ENCODE peak calls at places on chromosomes 1 and 21, in nine cellular contexts. One of them, this sample, is unnamed.
A peak's percentile ranks its signal among the peaks of the same experiment; 100 is the strongest.

GRCh38 chr1:205183676-205184335 is 27.7 kb downstream of the DSTYK start:
- DNase-seq in globus pallidus: peak; percentile 31
- DNase-seq in activated T-cell treated with anti-CD3 and anti-CD28 coated beads for 4 hours: no peak
- DNase-seq in GM13977: no peak
- DNase-seq in midbrain: no peak
- DNase-seq in NCI-H2081: no peak
- DNase-seq in pons: peak; percentile 56
- DNase-seq in hepatocyte: no peak
- DNase-seq in GM13976: no peak
- DNase-seq in this sample: peak; percentile 32

GRCh38 chr1:21893046-21893805 is 43.9 kb downstream of the HSPG2 start:
- DNase-seq in globus pallidus: no peak
- DNase-seq in activated T-cell treated with anti-CD3 and anti-CD28 coated beads for 4 hours: no peak
- DNase-seq in GM13977: no peak
- DNase-seq in midbrain: no peak
- DNase-seq in NCI-H2081: no peak
- DNase-seq in pons: no peak
- DNase-seq in hepatocyte: no peak
- DNase-seq in GM13976: no peak
- DNase-seq in this sample: no peak

GRCh38 chr1:37605806-37606474 is 10.2 kb upstream of the GNL2 start:
- DNase-seq in globus pallidus: no peak
- DNase-seq in activated T-cell treated with anti-CD3 and anti-CD28 coated beads for 4 hours: no peak
- DNase-seq in GM13977: no peak
- DNase-seq in midbrain: no peak
- DNase-seq in NCI-H2081: no peak
- DNase-seq in pons: no peak
- DNase-seq in hepatocyte: no peak
- DNase-seq in GM13976: no peak
- DNase-seq in this sample: no peak

GRCh38 chr1:153526132-153526543 is 9.7 kb downstream of the S100A6 start:
- DNase-seq in globus pallidus: no peak
- DNase-seq in activated T-cell treated with anti-CD3 and anti-CD28 coated beads for 4 hours: no peak
- DNase-seq in GM13977: no peak
- DNase-seq in midbrain: no peak
- DNase-seq in NCI-H2081: no peak
- DNase-seq in pons: no peak
- DNase-seq in hepatocyte: no peak
- DNase-seq in GM13976: no peak
- DNase-seq in this sample: no peak

GRCh38 chr21:29697555-29698193 is 242.1 kb downstream of the GRIK1 start:
- DNase-seq in globus pallidus: no peak
- DNase-seq in activated T-cell treated with anti-CD3 and anti-CD28 coated beads for 4 hours: no peak
- DNase-seq in GM13977: peak; percentile 24
- DNase-seq in midbrain: no peak
- DNase-seq in NCI-H2081: no peak
- DNase-seq in pons: no peak
- DNase-seq in hepatocyte: no peak
- DNase-seq in GM13976: peak; percentile 49
- DNase-seq in this sample: no peak

GRCh38 chr1:225813250-225813964 is 3.5 kb downstream of the EPHX1 start:
- DNase-seq in globus pallidus: no peak
- DNase-seq in activated T-cell treated with anti-CD3 and anti-CD28 coated beads for 4 hours: no peak
- DNase-seq in GM13977: no peak
- DNase-seq in midbrain: no peak
- DNase-seq in NCI-H2081: peak; percentile 47
- DNase-seq in pons: peak; percentile 52
- DNase-seq in hepatocyte: peak; percentile 75
- DNase-seq in GM13976: no peak
- DNase-seq in this sample: no peak

GRCh38 chr1:151196292-151196800 is 2.0 kb upstream of the PIP5K1A start:
- DNase-seq in globus pallidus: peak; percentile 78
- DNase-seq in activated T-cell treated with anti-CD3 and anti-CD28 coated beads for 4 hours: peak; percentile 38
- DNase-seq in GM13977: peak; percentile 50
- DNase-seq in midbrain: peak; percentile 82
- DNase-seq in NCI-H2081: peak; percentile 88
- DNase-seq in pons: peak; percentile 93
- DNase-seq in hepatocyte: peak; percentile 86
- DNase-seq in GM13976: peak; percentile 66
- DNase-seq in this sample: peak; percentile 90

GRCh38 chr1:161799792-161800191 is 33.7 kb downstream of the ATF6 start:
- DNase-seq in globus pallidus: no peak
- DNase-seq in activated T-cell treated with anti-CD3 and anti-CD28 coated beads for 4 hours: no peak
- DNase-seq in GM13977: no peak
- DNase-seq in midbrain: no peak
- DNase-seq in NCI-H2081: no peak
- DNase-seq in pons: no peak
- DNase-seq in hepatocyte: no peak
- DNase-seq in GM13976: no peak
- DNase-seq in this sample: no peak

GRCh38 chr1:46401964-46402626 is 8.0 kb downstream of the FAAH start:
- DNase-seq in globus pallidus: peak; percentile 96
- DNase-seq in activated T-cell treated with anti-CD3 and anti-CD28 coated beads for 4 hours: no peak
- DNase-seq in GM13977: no peak
- DNase-seq in midbrain: peak; percentile 88
- DNase-seq in NCI-H2081: peak; percentile 69
- DNase-seq in pons: peak; percentile 99
- DNase-seq in hepatocyte: peak; percentile 89
- DNase-seq in GM13976: no peak
- DNase-seq in this sample: peak; percentile 65

GRCh38 chr1:231554969-231555368 is 26.5 kb downstream of the TSNAX start:
- DNase-seq in globus pallidus: no peak
- DNase-seq in activated T-cell treated with anti-CD3 and anti-CD28 coated beads for 4 hours: no peak
- DNase-seq in GM13977: no peak
- DNase-seq in midbrain: no peak
- DNase-seq in NCI-H2081: no peak
- DNase-seq in pons: no peak
- DNase-seq in hepatocyte: no peak
- DNase-seq in GM13976: no peak
- DNase-seq in this sample: no peak

GRCh38 chr1:27612718-27613117 is 8.8 kb upstream of the AHDC1 start:
- DNase-seq in globus pallidus: no peak
- DNase-seq in activated T-cell treated with anti-CD3 and anti-CD28 coated beads for 4 hours: no peak
- DNase-seq in GM13977: no peak
- DNase-seq in midbrain: no peak
- DNase-seq in NCI-H2081: no peak
- DNase-seq in pons: no peak
- DNase-seq in hepatocyte: no peak
- DNase-seq in GM13976: no peak
- DNase-seq in this sample: no peak

GRCh38 chr1:178151831-178152230 is 57.9 kb downstream of the RASAL2 start:
- DNase-seq in globus pallidus: no peak
- DNase-seq in activated T-cell treated with anti-CD3 and anti-CD28 coated beads for 4 hours: no peak
- DNase-seq in GM13977: no peak
- DNase-seq in midbrain: no peak
- DNase-seq in NCI-H2081: no peak
- DNase-seq in pons: no peak
- DNase-seq in hepatocyte: no peak
- DNase-seq in GM13976: no peak
- DNase-seq in this sample: peak; percentile 38

GRCh38 chr1:30777906-30778155 is 20.3 kb upstream of the LAPTM5 start:
- DNase-seq in globus pallidus: no peak
- DNase-seq in activated T-cell treated with anti-CD3 and anti-CD28 coated beads for 4 hours: no peak
- DNase-seq in GM13977: no peak
- DNase-seq in midbrain: no peak
- DNase-seq in NCI-H2081: no peak
- DNase-seq in pons: no peak
- DNase-seq in hepatocyte: no peak
- DNase-seq in GM13976: no peak
- DNase-seq in this sample: no peak

GRCh38 chr1:221663321-221663720 is 78.6 kb downstream of the DUSP10 start:
- DNase-seq in globus pallidus: peak; percentile 7
- DNase-seq in activated T-cell treated with anti-CD3 and anti-CD28 coated beads for 4 hours: no peak
- DNase-seq in GM13977: no peak
- DNase-seq in midbrain: no peak
- DNase-seq in NCI-H2081: no peak
- DNase-seq in pons: peak; percentile 19
- DNase-seq in hepatocyte: no peak
- DNase-seq in GM13976: no peak
- DNase-seq in this sample: no peak

GRCh38 chr1:1161683-1162079 is 12.0 kb upstream of the TTLL10 start:
- DNase-seq in globus pallidus: no peak
- DNase-seq in activated T-cell treated with anti-CD3 and anti-CD28 coated beads for 4 hours: no peak
- DNase-seq in GM13977: no peak
- DNase-seq in midbrain: no peak
- DNase-seq in NCI-H2081: peak; percentile 23
- DNase-seq in pons: no peak
- DNase-seq in hepatocyte: no peak
- DNase-seq in GM13976: no peak
- DNase-seq in this sample: no peak

GRCh38 chr21:33402011-33402979 is 918 bp upstream of the IFNGR2 start:
- DNase-seq in globus pallidus: peak; percentile 51
- DNase-seq in activated T-cell treated with anti-CD3 and anti-CD28 coated beads for 4 hours: no peak
- DNase-seq in GM13977: peak; percentile 62
- DNase-seq in midbrain: peak; percentile 33
- DNase-seq in NCI-H2081: no peak
- DNase-seq in pons: peak; percentile 61
- DNase-seq in hepatocyte: peak; percentile 78
- DNase-seq in GM13976: peak; percentile 70
- DNase-seq in this sample: no peak

GRCh38 chr1:7223334-7224080 is 438.3 kb downstream of the CAMTA1 start:
- DNase-seq in globus pallidus: no peak
- DNase-seq in activated T-cell treated with anti-CD3 and anti-CD28 coated beads for 4 hours: no peak
- DNase-seq in GM13977: no peak
- DNase-seq in midbrain: no peak
- DNase-seq in NCI-H2081: peak; percentile 77
- DNase-seq in pons: no peak
- DNase-seq in hepatocyte: no peak
- DNase-seq in GM13976: no peak
- DNase-seq in this sample: peak; percentile 75

GRCh38 chr1:210394281-210394798 is 65.6 kb downstream of the HHAT start:
- DNase-seq in globus pallidus: peak; percentile 12
- DNase-seq in activated T-cell treated with anti-CD3 and anti-CD28 coated beads for 4 hours: no peak
- DNase-seq in GM13977: no peak
- DNase-seq in midbrain: no peak
- DNase-seq in NCI-H2081: no peak
- DNase-seq in pons: no peak
- DNase-seq in hepatocyte: no peak
- DNase-seq in GM13976: no peak
- DNase-seq in this sample: peak; percentile 88

GRCh38 chr1:216075339-216075738 is 347.9 kb downstream of the USH2A start:
- DNase-seq in globus pallidus: no peak
- DNase-seq in activated T-cell treated with anti-CD3 and anti-CD28 coated beads for 4 hours: no peak
- DNase-seq in GM13977: no peak
- DNase-seq in midbrain: no peak
- DNase-seq in NCI-H2081: no peak
- DNase-seq in pons: no peak
- DNase-seq in hepatocyte: no peak
- DNase-seq in GM13976: no peak
- DNase-seq in this sample: peak; percentile 40

GRCh38 chr1:156104861-156105546 is 9.5 kb upstream of the LMNA start:
- DNase-seq in globus pallidus: no peak
- DNase-seq in activated T-cell treated with anti-CD3 and anti-CD28 coated beads for 4 hours: no peak
- DNase-seq in GM13977: no peak
- DNase-seq in midbrain: no peak
- DNase-seq in NCI-H2081: no peak
- DNase-seq in pons: no peak
- DNase-seq in hepatocyte: no peak
- DNase-seq in GM13976: no peak
- DNase-seq in this sample: no peak

This sample was measured in HT1080.